ENCODE peak calls at places on chromosomes 16 and 17, in six cellular contexts. Z, M, K, J, O and V are unnamed samples.
A peak's percentile ranks its signal among the peaks of the same experiment; 100 is the strongest.

GRCh38 chr16:86306811-86307517 is 203.4 kb upstream of the FOXF1 start:
- DNase-seq in Z (no peak), M (no peak), K (no peak), J (no peak), O (no peak), V (no peak)

GRCh38 chr16:31402687-31403086 is 9.6 kb downstream of the ITGAD start:
- DNase-seq in Z (no peak), M (no peak), K (no peak), J (no peak), O (no peak), V (no peak)

GRCh38 chr16:1778200-1779179 is 3.9 kb downstream of the SPSB3 start:
- DNase-seq in Z (no peak), M (no peak), K (no peak), J (no peak), O (no peak), V (no peak)

GRCh38 chr16:52680993-52681392 is 134.1 kb upstream of the TOX3 start:
- DNase-seq in Z (no peak), M (no peak), K (no peak), J (no peak), O (no peak), V (no peak)

GRCh38 chr17:69597898-69598692 is 183.6 kb downstream of the MAP2K6 start:
- DNase-seq in Z (no peak), M (no peak), K (no peak), J (no peak), O (no peak), V (no peak)

GRCh38 chr17:55570360-55570759 is 59.1 kb upstream of the SMIM36 start:
- DNase-seq in Z (no peak), M (no peak), K (no peak), J (no peak), O (no peak), V (no peak)

GRCh38 chr16:55478827-55479559 is at the start of gene MMP2:
- DNase-seq in Z (peak; percentile 91), M (no peak), K (peak; percentile 96), J (no peak), O (no peak), V (peak; percentile 41)

GRCh38 chr16:51573191-51573590 is 422.1 kb upstream of the SALL1 start:
- DNase-seq in Z (no peak), M (no peak), K (no peak), J (no peak), O (no peak), V (no peak)

GRCh38 chr17:66829386-66829864 is 5.5 kb upstream of the CACNG5 start:
- DNase-seq in Z (peak; percentile 92), M (peak; percentile 34), K (no peak), J (no peak), O (no peak), V (no peak)
- TF ChIP-seq REST in Z (peak; percentile 89), M (peak; percentile 93), K (peak; percentile 98), J (peak; percentile 87), O (peak; percentile 76), V (peak; percentile 95)

GRCh38 chr17:42252528-42253172 is 23.5 kb downstream of the STAT5B start:
- DNase-seq in Z (no peak), M (no peak), K (no peak), J (no peak), O (no peak), V (no peak)

GRCh38 chr17:42253601-42254000 is 22.6 kb downstream of the STAT5B start:
- DNase-seq in Z (no peak), M (no peak), K (no peak), J (no peak), O (no peak), V (no peak)

GRCh38 chr17:42255425-42255810 is 20.8 kb downstream of the STAT5B start:
- DNase-seq in Z (no peak), M (no peak), K (no peak), J (no peak), O (no peak), V (no peak)

GRCh38 chr17:42251115-42251514 is 25.1 kb downstream of the STAT5B start:
- DNase-seq in Z (peak; percentile 46), M (peak; percentile 43), K (no peak), J (peak; percentile 62), O (no peak), V (peak; percentile 53)

DNA sequence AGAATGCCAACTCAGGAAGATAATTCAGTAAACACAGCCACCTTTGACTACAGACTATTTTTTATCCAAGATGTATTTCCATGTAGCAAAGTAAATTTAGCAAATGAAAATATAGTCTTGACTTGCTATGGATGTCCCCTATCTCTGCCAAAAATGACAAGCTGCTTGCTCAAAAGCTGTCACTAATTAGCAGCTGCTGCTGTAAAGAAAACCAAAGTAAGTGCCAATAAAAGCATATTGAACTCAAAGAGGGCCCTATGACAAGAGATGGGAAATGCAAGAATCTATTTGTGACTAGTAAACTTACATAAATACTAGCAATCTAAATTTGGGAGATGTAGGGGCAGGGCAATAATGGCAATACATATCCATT is 23.0 kb downstream of the STAT5B start:
- DNase-seq in Z (no peak), M (no peak), K (no peak), J (no peak), O (no peak), V (no peak)
- TF ChIP-seq REST in Z (no peak), M (no peak), K (no peak), J (no peak), O (no peak), V (no peak)

DNA sequence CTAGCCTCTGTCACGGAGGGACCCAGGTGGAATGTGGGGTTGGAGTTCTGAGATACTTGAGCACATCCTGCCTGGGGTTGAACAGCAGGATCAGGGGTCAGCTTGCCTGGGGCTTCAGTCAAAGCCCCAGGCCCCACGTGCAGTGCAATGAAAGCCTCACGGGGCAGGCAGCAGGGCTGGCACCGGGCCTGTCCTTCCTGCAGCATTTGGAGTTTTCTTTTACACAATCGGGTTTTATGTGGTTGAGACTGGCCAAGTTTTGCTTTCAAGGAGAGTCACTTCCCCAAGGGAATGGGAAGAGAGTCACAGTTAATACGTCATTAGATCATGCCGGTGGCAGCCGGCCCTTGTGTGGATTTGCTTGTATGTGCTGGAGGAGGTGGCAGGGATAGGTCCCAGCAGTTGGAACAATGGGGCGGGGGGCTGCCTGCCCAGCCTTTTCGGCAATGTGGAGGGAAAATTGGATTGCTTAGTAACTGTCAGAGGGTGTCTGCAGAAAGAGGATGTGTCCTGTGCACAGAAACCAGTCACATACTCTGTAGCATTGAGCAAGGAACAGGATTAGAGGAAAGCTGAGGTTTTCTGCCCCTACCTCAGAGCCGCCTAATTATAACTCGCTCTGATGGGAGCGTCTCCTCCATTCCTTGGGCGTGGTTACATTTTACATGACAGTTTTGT is 4.5 kb downstream of the RMI2 start:
- DNase-seq in Z (no peak), M (no peak), K (no peak), J (no peak), O (no peak), V (peak; percentile 75)
- TF ChIP-seq REST in Z (no peak), M (no peak), K (no peak), J (no peak), O (no peak), V (no peak)

DNA sequence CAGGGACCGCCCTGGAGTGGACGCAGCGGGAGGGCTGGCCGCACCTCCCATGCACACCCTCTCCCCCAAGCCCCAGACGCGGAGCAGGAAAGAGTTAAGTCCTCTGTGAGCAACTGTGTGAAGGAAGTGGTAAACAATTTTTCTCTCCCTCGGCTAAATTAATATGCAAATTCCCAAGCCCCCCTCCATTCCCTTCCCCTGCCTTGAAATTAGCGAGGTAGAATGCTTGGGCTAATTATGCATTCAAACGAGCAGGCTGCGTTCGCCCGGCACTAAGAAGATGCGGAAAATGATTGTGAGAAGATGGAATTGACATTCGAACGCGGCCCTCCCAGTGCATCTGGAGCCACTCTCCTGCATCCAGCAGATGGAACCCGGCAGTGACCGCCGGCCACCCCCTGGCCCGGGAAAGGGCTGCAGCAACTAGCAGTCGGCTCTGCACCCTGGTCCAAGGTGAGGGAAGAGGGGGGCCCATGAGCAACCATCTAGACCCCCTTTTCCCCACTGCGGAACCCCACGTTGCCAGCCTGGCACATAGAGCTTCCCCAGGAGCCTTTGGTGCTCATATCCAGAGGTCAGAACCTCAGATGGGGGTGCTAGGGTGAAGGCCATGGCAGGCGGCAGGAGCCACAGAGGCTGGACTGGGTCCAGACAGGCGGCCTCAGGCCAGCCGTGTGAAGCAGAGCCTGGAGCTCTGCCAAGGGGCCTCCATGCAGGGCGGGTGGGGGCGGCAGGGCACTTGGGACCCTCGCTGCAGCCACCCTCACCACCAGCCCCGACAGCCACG is 49.1 kb upstream of the ACSF3 start:
- DNase-seq in Z (no peak), M (no peak), K (peak; percentile 85), J (no peak), O (no peak), V (no peak)
- TF ChIP-seq REST in Z (no peak), M (no peak), K (no peak), J (no peak), O (no peak), V (no peak)

DNA sequence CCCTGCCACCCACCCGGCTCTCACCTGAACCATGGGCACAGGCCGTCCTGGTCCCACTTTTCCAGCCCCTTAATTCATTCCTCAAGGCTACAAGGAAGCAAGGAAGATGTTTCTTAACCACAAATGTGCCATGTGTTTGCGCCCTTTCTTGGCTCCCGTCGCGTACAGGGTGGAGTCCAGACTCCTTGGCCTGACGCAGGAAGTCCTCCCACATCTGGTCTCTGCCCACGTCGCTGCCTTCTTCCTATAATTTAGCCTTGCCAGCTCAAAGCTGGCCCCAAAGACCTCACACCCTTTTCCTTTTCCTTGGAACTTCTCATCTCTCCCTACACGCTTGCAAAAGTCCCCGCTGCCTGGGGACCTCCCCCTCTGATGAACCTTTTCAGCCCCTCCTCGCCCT is 38.8 kb upstream of the BHLHA9 start:
- DNase-seq in Z (no peak), M (no peak), K (no peak), J (no peak), O (no peak), V (peak; percentile 47)
- TF ChIP-seq REST in Z (no peak), M (no peak), K (no peak), J (no peak), O (no peak), V (no peak)

GRCh38 chr17:45429338-45430005 is 3.2 kb downstream of the ARHGAP27 start:
- DNase-seq in Z (peak; percentile 71), M (no peak), K (no peak), J (no peak), O (no peak), V (no peak)
- TF ChIP-seq REST in Z (no peak), M (no peak), K (no peak), J (no peak), O (no peak), V (no peak)

GRCh38 chr16:4811242-4811641 is 8.8 kb upstream of the ROGDI start:
- DNase-seq in Z (no peak), M (no peak), K (no peak), J (no peak), O (no peak), V (no peak)

GRCh38 chr16:4811773-4812172 is 9.3 kb upstream of the ROGDI start:
- DNase-seq in Z (no peak), M (no peak), K (no peak), J (no peak), O (no peak), V (no peak)

GRCh38 chr16:4814542-4815173 is 12.2 kb upstream of the ROGDI start:
- DNase-seq in Z (peak; percentile 48), M (no peak), K (no peak), J (no peak), O (no peak), V (no peak)

GRCh38 chr16:4814046-4814445 is 11.6 kb upstream of the ROGDI start:
- DNase-seq in Z (no peak), M (no peak), K (no peak), J (no peak), O (no peak), V (no peak)

GRCh38 chr16:4813251-4814003 is 11.0 kb upstream of the ROGDI start:
- DNase-seq in Z (no peak), M (no peak), K (no peak), J (no peak), O (no peak), V (no peak)
- TF ChIP-seq REST in Z (no peak), M (no peak), K (no peak), J (no peak), O (no peak), V (no peak)